ENCODE peak calls at places on chromosomes 6 and 20, in eight cellular contexts. One of them, this sample, is unnamed.

GRCh38 chr6:42100029-42100901 is 42.2 kb downstream of the C6orf132 start:
- DNase-seq in stimulated activated CD4-positive, alpha-beta T cell treated with anti-CD3 and anti-CD28 coated beads, Interleukin-12 subunit alpha, Interleukin-12 subunit beta, amount 100 ng/mL, for 24 hours: peak
- DNase-seq in colonic mucosa: peak
- DNase-seq in adrenal gland: peak
- DNase-seq in SW480: peak
- DNase-seq in T1000: peak
- DNase-seq in activated effector memory CD4-positive, alpha-beta T cell treated with anti-CD3 and anti-CD28 coated beads, Interleukin-2, amount 50 U/mL, for 16 hours: no peak
- DNase-seq in activated CD8-positive, alpha-beta memory T cell treated with anti-CD3 and anti-CD28 coated beads, Interleukin-2, amount 50 U/mL, for 4 hours: no peak
- DNase-seq in this sample: no peak

GRCh38 chr6:53961679-53962370 is 149.4 kb upstream of the MLIP start:
- DNase-seq in T1000: no peak
- DNase-seq in activated effector memory CD4-positive, alpha-beta T cell treated with anti-CD3 and anti-CD28 coated beads, Interleukin-2, amount 50 U/mL, for 16 hours: no peak
- DNase-seq in adrenal gland: no peak
- DNase-seq in activated CD8-positive, alpha-beta memory T cell treated with anti-CD3 and anti-CD28 coated beads, Interleukin-2, amount 50 U/mL, for 4 hours: no peak
- DNase-seq in stimulated activated CD4-positive, alpha-beta T cell treated with anti-CD3 and anti-CD28 coated beads, Interleukin-12 subunit alpha, Interleukin-12 subunit beta, amount 100 ng/mL, for 24 hours: no peak
- DNase-seq in SW480: no peak
- DNase-seq in colonic mucosa: no peak
- DNase-seq in this sample: no peak

GRCh38 chr6:119495230-119495683 is 145.7 kb upstream of the MAN1A1 start:
- DNase-seq in activated effector memory CD4-positive, alpha-beta T cell treated with anti-CD3 and anti-CD28 coated beads, Interleukin-2, amount 50 U/mL, for 16 hours: no peak
- DNase-seq in stimulated activated CD4-positive, alpha-beta T cell treated with anti-CD3 and anti-CD28 coated beads, Interleukin-12 subunit alpha, Interleukin-12 subunit beta, amount 100 ng/mL, for 24 hours: no peak
- DNase-seq in T1000: no peak
- DNase-seq in adrenal gland: peak
- DNase-seq in SW480: no peak
- DNase-seq in activated CD8-positive, alpha-beta memory T cell treated with anti-CD3 and anti-CD28 coated beads, Interleukin-2, amount 50 U/mL, for 4 hours: no peak
- DNase-seq in colonic mucosa: peak
- DNase-seq in this sample: no peak

GRCh38 chr6:3758842-3759144 is 7.3 kb upstream of the PXDC1 start:
- DNase-seq in SW480: no peak
- DNase-seq in colonic mucosa: no peak
- DNase-seq in adrenal gland: no peak
- DNase-seq in T1000: no peak
- DNase-seq in activated effector memory CD4-positive, alpha-beta T cell treated with anti-CD3 and anti-CD28 coated beads, Interleukin-2, amount 50 U/mL, for 16 hours: no peak
- DNase-seq in activated CD8-positive, alpha-beta memory T cell treated with anti-CD3 and anti-CD28 coated beads, Interleukin-2, amount 50 U/mL, for 4 hours: no peak
- DNase-seq in stimulated activated CD4-positive, alpha-beta T cell treated with anti-CD3 and anti-CD28 coated beads, Interleukin-12 subunit alpha, Interleukin-12 subunit beta, amount 100 ng/mL, for 24 hours: no peak
- DNase-seq in this sample: no peak

GRCh38 chr20:2387180-2387577 is 6.5 kb downstream of the TGM6 start:
- DNase-seq in activated effector memory CD4-positive, alpha-beta T cell treated with anti-CD3 and anti-CD28 coated beads, Interleukin-2, amount 50 U/mL, for 16 hours: peak
- DNase-seq in adrenal gland: peak
- DNase-seq in T1000: no peak
- DNase-seq in SW480: peak
- DNase-seq in activated CD8-positive, alpha-beta memory T cell treated with anti-CD3 and anti-CD28 coated beads, Interleukin-2, amount 50 U/mL, for 4 hours: peak
- DNase-seq in colonic mucosa: peak
- DNase-seq in stimulated activated CD4-positive, alpha-beta T cell treated with anti-CD3 and anti-CD28 coated beads, Interleukin-12 subunit alpha, Interleukin-12 subunit beta, amount 100 ng/mL, for 24 hours: peak
- DNase-seq in this sample: peak

GRCh38 chr6:26304213-26305096 is 60.5 kb upstream of the BTN3A2 start:
- DNase-seq in colonic mucosa: peak
- DNase-seq in SW480: no peak
- DNase-seq in T1000: no peak
- DNase-seq in stimulated activated CD4-positive, alpha-beta T cell treated with anti-CD3 and anti-CD28 coated beads, Interleukin-12 subunit alpha, Interleukin-12 subunit beta, amount 100 ng/mL, for 24 hours: no peak
- DNase-seq in activated effector memory CD4-positive, alpha-beta T cell treated with anti-CD3 and anti-CD28 coated beads, Interleukin-2, amount 50 U/mL, for 16 hours: peak
- DNase-seq in activated CD8-positive, alpha-beta memory T cell treated with anti-CD3 and anti-CD28 coated beads, Interleukin-2, amount 50 U/mL, for 4 hours: no peak
- DNase-seq in adrenal gland: peak
- DNase-seq in this sample: peak

GRCh38 chr6:24960991-24961475 is 25.3 kb upstream of the RIPOR2 start:
- DNase-seq in T1000: no peak
- DNase-seq in stimulated activated CD4-positive, alpha-beta T cell treated with anti-CD3 and anti-CD28 coated beads, Interleukin-12 subunit alpha, Interleukin-12 subunit beta, amount 100 ng/mL, for 24 hours: no peak
- DNase-seq in SW480: no peak
- DNase-seq in activated effector memory CD4-positive, alpha-beta T cell treated with anti-CD3 and anti-CD28 coated beads, Interleukin-2, amount 50 U/mL, for 16 hours: no peak
- DNase-seq in activated CD8-positive, alpha-beta memory T cell treated with anti-CD3 and anti-CD28 coated beads, Interleukin-2, amount 50 U/mL, for 4 hours: no peak
- DNase-seq in adrenal gland: no peak
- DNase-seq in colonic mucosa: no peak
- DNase-seq in this sample: no peak

GRCh38 chr6:119346914-119347313 is 2.6 kb downstream of the MAN1A1 start:
- DNase-seq in activated CD8-positive, alpha-beta memory T cell treated with anti-CD3 and anti-CD28 coated beads, Interleukin-2, amount 50 U/mL, for 4 hours: no peak
- DNase-seq in colonic mucosa: no peak
- DNase-seq in activated effector memory CD4-positive, alpha-beta T cell treated with anti-CD3 and anti-CD28 coated beads, Interleukin-2, amount 50 U/mL, for 16 hours: no peak
- DNase-seq in stimulated activated CD4-positive, alpha-beta T cell treated with anti-CD3 and anti-CD28 coated beads, Interleukin-12 subunit alpha, Interleukin-12 subunit beta, amount 100 ng/mL, for 24 hours: no peak
- DNase-seq in SW480: no peak
- DNase-seq in adrenal gland: no peak
- DNase-seq in T1000: no peak
- DNase-seq in this sample: no peak

GRCh38 chr20:2798814-2799213 is 1.6 kb downstream of the CPXM1 start:
- DNase-seq in colonic mucosa: no peak
- DNase-seq in adrenal gland: no peak
- DNase-seq in activated CD8-positive, alpha-beta memory T cell treated with anti-CD3 and anti-CD28 coated beads, Interleukin-2, amount 50 U/mL, for 4 hours: no peak
- DNase-seq in T1000: no peak
- DNase-seq in stimulated activated CD4-positive, alpha-beta T cell treated with anti-CD3 and anti-CD28 coated beads, Interleukin-12 subunit alpha, Interleukin-12 subunit beta, amount 100 ng/mL, for 24 hours: no peak
- DNase-seq in activated effector memory CD4-positive, alpha-beta T cell treated with anti-CD3 and anti-CD28 coated beads, Interleukin-2, amount 50 U/mL, for 16 hours: no peak
- DNase-seq in SW480: peak
- DNase-seq in this sample: peak

GRCh38 chr20:48531505-48531904 is 296.3 kb downstream of the PREX1 start:
- DNase-seq in activated CD8-positive, alpha-beta memory T cell treated with anti-CD3 and anti-CD28 coated beads, Interleukin-2, amount 50 U/mL, for 4 hours: no peak
- DNase-seq in SW480: no peak
- DNase-seq in colonic mucosa: peak
- DNase-seq in stimulated activated CD4-positive, alpha-beta T cell treated with anti-CD3 and anti-CD28 coated beads, Interleukin-12 subunit alpha, Interleukin-12 subunit beta, amount 100 ng/mL, for 24 hours: no peak
- DNase-seq in adrenal gland: no peak
- DNase-seq in activated effector memory CD4-positive, alpha-beta T cell treated with anti-CD3 and anti-CD28 coated beads, Interleukin-2, amount 50 U/mL, for 16 hours: no peak
- DNase-seq in T1000: no peak
- DNase-seq in this sample: no peak

GRCh38 chr20:7693761-7694160 is 246.5 kb downstream of the HAO1 start:
- DNase-seq in SW480: no peak
- DNase-seq in activated CD8-positive, alpha-beta memory T cell treated with anti-CD3 and anti-CD28 coated beads, Interleukin-2, amount 50 U/mL, for 4 hours: no peak
- DNase-seq in stimulated activated CD4-positive, alpha-beta T cell treated with anti-CD3 and anti-CD28 coated beads, Interleukin-12 subunit alpha, Interleukin-12 subunit beta, amount 100 ng/mL, for 24 hours: no peak
- DNase-seq in T1000: no peak
- DNase-seq in colonic mucosa: no peak
- DNase-seq in adrenal gland: no peak
- DNase-seq in activated effector memory CD4-positive, alpha-beta T cell treated with anti-CD3 and anti-CD28 coated beads, Interleukin-2, amount 50 U/mL, for 16 hours: no peak
- DNase-seq in this sample: no peak

GRCh38 chr6:141131616-141132015 is 1001.1 kb upstream of the GJE1 start:
- DNase-seq in stimulated activated CD4-positive, alpha-beta T cell treated with anti-CD3 and anti-CD28 coated beads, Interleukin-12 subunit alpha, Interleukin-12 subunit beta, amount 100 ng/mL, for 24 hours: no peak
- DNase-seq in adrenal gland: no peak
- DNase-seq in SW480: no peak
- DNase-seq in T1000: no peak
- DNase-seq in activated CD8-positive, alpha-beta memory T cell treated with anti-CD3 and anti-CD28 coated beads, Interleukin-2, amount 50 U/mL, for 4 hours: no peak
- DNase-seq in colonic mucosa: no peak
- DNase-seq in activated effector memory CD4-positive, alpha-beta T cell treated with anti-CD3 and anti-CD28 coated beads, Interleukin-2, amount 50 U/mL, for 16 hours: no peak
- DNase-seq in this sample: no peak

GRCh38 chr6:5276596-5276995 is 15.3 kb downstream of the FARS2 start:
- DNase-seq in T1000: no peak
- DNase-seq in SW480: no peak
- DNase-seq in colonic mucosa: no peak
- DNase-seq in adrenal gland: no peak
- DNase-seq in activated CD8-positive, alpha-beta memory T cell treated with anti-CD3 and anti-CD28 coated beads, Interleukin-2, amount 50 U/mL, for 4 hours: no peak
- DNase-seq in activated effector memory CD4-positive, alpha-beta T cell treated with anti-CD3 and anti-CD28 coated beads, Interleukin-2, amount 50 U/mL, for 16 hours: no peak
- DNase-seq in stimulated activated CD4-positive, alpha-beta T cell treated with anti-CD3 and anti-CD28 coated beads, Interleukin-12 subunit alpha, Interleukin-12 subunit beta, amount 100 ng/mL, for 24 hours: no peak
- DNase-seq in this sample: no peak

GRCh38 chr20:59912609-59913008 is 20.8 kb downstream of the SYCP2 start:
- DNase-seq in activated effector memory CD4-positive, alpha-beta T cell treated with anti-CD3 and anti-CD28 coated beads, Interleukin-2, amount 50 U/mL, for 16 hours: no peak
- DNase-seq in colonic mucosa: no peak
- DNase-seq in stimulated activated CD4-positive, alpha-beta T cell treated with anti-CD3 and anti-CD28 coated beads, Interleukin-12 subunit alpha, Interleukin-12 subunit beta, amount 100 ng/mL, for 24 hours: no peak
- DNase-seq in activated CD8-positive, alpha-beta memory T cell treated with anti-CD3 and anti-CD28 coated beads, Interleukin-2, amount 50 U/mL, for 4 hours: no peak
- DNase-seq in T1000: no peak
- DNase-seq in SW480: no peak
- DNase-seq in adrenal gland: no peak
- DNase-seq in this sample: peak